ENCODE peak calls at places on chromosomes 2 and 18, in seven cellular contexts. M, U, W, K, D, G and V are unnamed samples.

GRCh38 chr2:37156857-37157714 is at the start of gene EIF2AK2:
- DNase-seq in M (peak), W (peak), K (peak), D (peak), G (peak), U (peak), V (peak)

GRCh38 chr2:212721026-212721451 is 182.4 kb upstream of the ERBB4 start:
- DNase-seq in D (no peak), W (no peak), M (no peak), K (no peak), G (no peak), U (no peak), V (peak)

GRCh38 chr2:38375711-38376345 is 1.2 kb downstream of the ATL2 start:
- DNase-seq in W (no peak), G (peak), U (peak), K (no peak), D (peak), M (peak), V (no peak)

GRCh38 chr18:21100678-21101077 is 10.9 kb downstream of the ROCK1 start:
- DNase-seq in M (peak), D (no peak), G (no peak), U (no peak), K (no peak), W (no peak), V (no peak)

GRCh38 chr2:10914272-10914693 is 2.5 kb downstream of the KCNF1 start:
- DNase-seq in U (no peak), K (no peak), M (no peak), W (no peak), D (no peak), G (peak), V (peak)

GRCh38 chr2:10733584-10733958 is 12.1 kb downstream of the ATP6V1C2 start:
- DNase-seq in D (no peak), G (no peak), K (no peak), M (no peak), W (no peak), U (peak), V (no peak)

GRCh38 chr2:119137502-119137901 is 21.0 kb downstream of the C1QL2 start:
- DNase-seq in G (peak), W (no peak), D (no peak), K (no peak), U (no peak), M (peak), V (peak)

GRCh38 chr2:70995227-70995729 is 605 bp upstream of the TEX261 start:
- DNase-seq in G (peak), M (peak), D (peak), K (no peak), W (no peak), U (peak), V (no peak)

GRCh38 chr2:11701831-11702301 is 31.9 kb upstream of the NTSR2 start:
- DNase-seq in U (peak), K (peak), M (no peak), G (no peak), D (no peak), W (no peak), V (no peak)

GRCh38 chr2:19351914-19352697 is 6.3 kb downstream of the OSR1 start:
- DNase-seq in U (no peak), G (no peak), D (no peak), K (no peak), W (no peak), M (no peak), V (peak)

GRCh38 chr2:50763776-50764175 is 268.2 kb downstream of the NRXN1 start:
- DNase-seq in U (peak), K (no peak), G (no peak), D (no peak), W (no peak), M (no peak), V (no peak)

GRCh38 chr18:35122586-35123224 is 81.5 kb downstream of the MAPRE2 start:
- DNase-seq in M (peak), K (no peak), W (no peak), G (no peak), U (no peak), D (no peak), V (no peak)

GRCh38 chr2:212919238-212919637 is 232.2 kb downstream of the IKZF2 start:
- DNase-seq in U (no peak), W (no peak), K (no peak), D (no peak), G (no peak), M (peak), V (no peak)

GRCh38 chr18:70024088-70024487 is 76.4 kb upstream of the CD226 start:
- DNase-seq in D (no peak), K (no peak), W (no peak), M (no peak), G (no peak), U (no peak), V (no peak)

GRCh38 chr2:38462121-38462634 is 85.1 kb upstream of the ATL2 start:
- DNase-seq in W (peak), K (peak), U (peak), G (no peak), M (peak), D (peak), V (no peak)

GRCh38 chr2:15973446-15974202 is 33.3 kb downstream of the MYCN start:
- DNase-seq in U (no peak), G (no peak), W (no peak), D (no peak), M (no peak), K (no peak), V (no peak)

GRCh38 chr2:38889045-38889444 is 630 bp upstream of the ARHGEF33 start:
- DNase-seq in W (no peak), D (no peak), G (no peak), K (no peak), U (no peak), M (no peak), V (no peak)

GRCh38 chr2:237487496-237487895 is 445 bp downstream of the MLPH start:
- DNase-seq in D (no peak), G (no peak), K (no peak), W (no peak), U (no peak), M (no peak), V (no peak)

GRCh38 chr2:21253311-21254027 is 129.7 kb downstream of the TDRD15 start:
- DNase-seq in D (no peak), G (no peak), K (no peak), M (no peak), W (no peak), U (no peak), V (no peak)

GRCh38 chr2:10276481-10277292 is 26.0 kb upstream of the HPCAL1 start:
- DNase-seq in W (no peak), U (no peak), M (no peak), G (peak), K (no peak), D (no peak), V (no peak)

GRCh38 chr2:127003028-127003800 is 103.7 kb downstream of the BIN1 start:
- DNase-seq in W (no peak), D (no peak), K (no peak), G (no peak), U (no peak), M (no peak), V (no peak)

GRCh38 chr18:61860302-61860701 is 32.5 kb downstream of the RNF152 start:
- DNase-seq in M (no peak), K (peak), D (no peak), W (no peak), G (no peak), U (peak), V (no peak)

GRCh38 chr2:126389446-126389845 is 266.5 kb upstream of the GYPC start:
- DNase-seq in M (no peak), D (no peak), W (no peak), K (no peak), G (no peak), U (no peak), V (no peak)

GRCh38 chr2:216829533-216829932 is 30.3 kb downstream of the TNP1 start:
- DNase-seq in G (no peak), K (peak), U (peak), D (peak), M (peak), W (no peak), V (no peak)

GRCh38 chr2:48482774-48483173 is 47.2 kb upstream of the STON1 start:
- DNase-seq in W (no peak), U (no peak), K (no peak), D (no peak), G (no peak), M (peak), V (no peak)

GRCh38 chr2:226366920-226367319 is 432.7 kb downstream of the IRS1 start:
- DNase-seq in U (no peak), D (no peak), G (no peak), K (no peak), W (no peak), M (no peak), V (no peak)

GRCh38 chr18:58047556-58047882 is 3.5 kb downstream of the NEDD4L start:
- DNase-seq in G (no peak), U (no peak), K (no peak), W (no peak), M (no peak), D (no peak), V (no peak)

GRCh38 chr2:166184789-166185188 is 57.0 kb upstream of the SCN1A start:
- DNase-seq in M (peak), U (peak), D (no peak), K (peak), G (no peak), W (no peak), V (no peak)

GRCh38 chr2:166179201-166179600 is 51.4 kb upstream of the SCN1A start:
- DNase-seq in W (no peak), G (no peak), U (peak), M (no peak), D (no peak), K (peak), V (no peak)

GRCh38 chr2:166181813-166182154 is 54.0 kb upstream of the SCN1A start:
- DNase-seq in W (no peak), D (no peak), G (no peak), M (no peak), U (no peak), K (no peak), V (no peak)

DNA sequence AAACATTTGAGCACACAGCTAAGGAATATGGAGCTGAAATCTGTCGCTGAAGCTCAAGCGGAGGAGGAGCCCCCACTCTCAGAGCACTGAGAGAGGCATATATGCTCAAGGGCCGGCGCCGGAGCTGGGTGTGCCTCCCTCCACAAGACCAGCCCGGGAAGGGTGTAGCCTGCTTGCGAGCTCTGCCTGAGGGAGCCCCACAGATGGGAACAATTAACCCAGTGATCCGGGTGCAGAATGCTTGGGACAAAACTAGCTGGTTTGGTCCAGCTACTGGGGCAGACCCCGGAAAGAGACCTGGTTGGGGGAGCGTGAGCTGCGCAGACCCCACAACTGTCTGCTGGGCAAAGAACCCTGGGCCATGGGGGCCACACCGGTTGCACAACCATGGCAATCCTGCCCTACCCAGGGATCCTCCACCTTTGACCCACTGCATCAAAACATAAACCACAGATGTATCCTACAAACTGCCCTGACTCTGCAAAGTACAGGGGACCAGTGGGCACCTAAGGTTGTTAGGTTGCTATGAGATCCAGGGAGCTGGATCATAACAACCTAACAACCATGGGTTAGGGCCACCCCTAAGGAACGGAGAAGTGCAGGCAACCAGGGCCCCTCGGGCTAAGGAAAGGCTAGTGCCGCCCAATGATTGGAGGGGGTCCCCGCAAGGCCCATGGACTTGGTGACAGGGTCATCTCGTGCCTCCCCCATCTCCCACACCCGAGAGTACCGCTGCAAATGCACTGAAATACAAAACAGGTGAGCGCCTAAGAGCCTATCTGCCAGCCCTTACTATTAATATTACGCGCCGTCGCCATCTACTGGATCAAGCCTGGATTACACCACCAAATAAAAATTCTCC is 53.4 kb upstream of the SCN1A start:
- DNase-seq in D (peak), K (peak), W (peak), G (peak), U (peak), M (peak), V (peak)
- TF ChIP-seq CTCF in D (peak), K (peak), W (peak), G (peak), U (peak), M (peak), V (peak)

DNA sequence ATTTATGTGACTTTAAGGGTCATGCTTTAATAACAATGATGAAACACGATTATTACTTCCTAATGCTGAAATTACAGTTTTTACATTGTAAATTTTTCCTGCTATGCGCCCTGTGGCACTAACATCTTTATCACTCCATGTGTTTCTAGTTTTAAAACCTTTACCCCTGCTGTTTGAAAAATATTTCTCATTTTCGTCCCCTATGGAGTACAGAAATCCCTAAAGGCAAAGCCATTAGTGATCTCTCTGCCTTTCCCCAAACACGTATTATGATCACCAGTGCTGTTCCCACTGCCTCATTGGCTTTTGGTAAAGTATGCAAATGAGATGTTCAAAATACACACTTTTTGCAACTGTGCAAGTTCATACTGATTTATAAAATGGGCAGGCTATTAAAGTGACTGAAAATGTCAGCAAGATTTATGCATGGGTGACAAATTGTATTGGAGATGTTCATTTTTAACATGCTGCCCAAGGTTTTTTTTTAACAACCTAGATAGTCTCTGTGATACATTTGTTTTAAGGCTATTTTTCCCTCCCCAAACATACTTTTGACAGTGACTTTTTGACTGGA is 1468.2 kb upstream of the ACVR2A start:
- DNase-seq in M (no peak), K (no peak), W (no peak), D (no peak), U (no peak), G (no peak), V (no peak)
- TF ChIP-seq CTCF in M (no peak), K (no peak), W (no peak), D (no peak), U (no peak), G (no peak), V (no peak)

GRCh38 chr2:207296265-207296948 is 130.7 kb upstream of the KLF7 start:
- DNase-seq in U (peak), D (no peak), K (no peak), M (no peak), W (no peak), G (no peak), V (no peak)

GRCh38 chr2:207288628-207289027 is 122.9 kb upstream of the KLF7 start:
- DNase-seq in W (no peak), M (peak), K (no peak), D (no peak), U (no peak), G (no peak), V (no peak)

GRCh38 chr2:207289295-207290018 is 123.7 kb upstream of the KLF7 start:
- DNase-seq in G (no peak), K (no peak), U (no peak), W (no peak), M (peak), D (no peak), V (no peak)

GRCh38 chr2:207290833-207291232 is 125.1 kb upstream of the KLF7 start:
- DNase-seq in U (no peak), M (no peak), W (no peak), D (no peak), G (no peak), K (no peak), V (no peak)

DNA sequence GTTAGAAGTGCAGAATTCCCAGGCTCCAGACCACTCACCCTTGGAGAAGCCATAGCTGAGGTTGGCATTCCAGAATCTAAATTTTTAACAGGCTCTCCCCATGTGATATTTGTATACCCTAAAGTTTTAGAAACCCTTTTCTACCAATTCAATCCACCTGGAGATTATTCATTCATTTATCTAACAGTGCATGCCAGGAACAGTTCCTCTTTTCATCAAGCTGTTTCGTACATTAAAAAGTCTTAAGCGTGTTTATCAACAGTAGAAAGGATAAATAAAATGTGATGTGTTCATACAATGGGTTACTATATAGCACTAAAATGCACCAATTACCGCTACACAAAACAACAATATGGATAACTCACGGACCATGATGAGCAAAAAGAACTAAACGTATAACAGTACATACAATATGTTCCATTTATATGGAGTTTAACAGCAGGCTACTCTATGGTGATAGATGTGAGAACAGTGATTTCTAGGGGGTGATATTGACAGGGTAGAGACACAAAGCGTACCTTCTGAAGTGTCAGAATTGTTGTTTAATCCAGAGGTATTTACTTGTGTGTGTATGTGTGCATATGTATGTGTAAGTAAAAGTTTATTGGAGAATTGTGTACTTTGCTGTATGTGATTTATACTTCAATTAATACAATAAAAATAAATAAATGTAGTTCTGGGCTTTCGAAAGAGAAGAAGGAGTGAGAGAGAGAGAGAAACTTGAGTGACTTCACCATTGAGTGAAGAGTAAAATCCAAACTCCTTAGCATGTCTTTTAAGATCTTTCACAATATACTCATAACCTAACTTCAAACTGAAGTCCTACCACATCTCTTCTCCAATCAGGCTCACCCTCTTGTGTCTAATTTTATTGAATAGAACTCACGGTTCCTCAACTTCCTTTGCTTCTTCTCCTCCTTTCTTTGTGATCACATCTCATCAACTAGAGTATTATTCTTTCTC is 125.8 kb upstream of the KLF7 start:
- DNase-seq in M (no peak), D (no peak), G (no peak), K (no peak), U (no peak), W (no peak), V (no peak)
- TF ChIP-seq CTCF in M (no peak), D (no peak), G (no peak), K (no peak), U (no peak), W (no peak), V (no peak)

DNA sequence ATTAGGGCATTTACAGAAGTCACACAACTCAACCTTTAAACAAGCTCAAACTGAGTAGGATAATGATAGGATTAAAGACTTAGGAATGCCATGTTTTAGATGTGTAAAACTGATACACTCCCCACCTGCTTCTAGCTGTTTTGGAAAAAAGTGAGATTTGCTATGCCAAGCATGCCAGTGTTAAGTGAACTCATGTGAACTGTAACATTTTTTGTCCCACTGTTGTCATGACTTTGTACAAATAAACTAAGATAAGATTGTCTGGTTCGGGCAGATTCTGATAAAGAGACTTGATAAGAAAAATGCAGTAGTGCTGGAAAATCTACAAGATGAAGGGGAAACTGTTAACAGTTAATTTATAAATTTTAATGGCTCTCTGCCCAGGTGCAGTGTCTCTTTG is 66.5 kb downstream of the GLS start:
- DNase-seq in K (peak), D (no peak), W (no peak), M (no peak), U (peak), G (no peak), V (no peak)
- TF ChIP-seq CTCF in K (no peak), D (no peak), W (no peak), M (no peak), U (no peak), G (no peak), V (no peak)

GRCh38 chr2:121005512-121005911 is 269.8 kb downstream of the GLI2 start:
- DNase-seq in U (no peak), K (no peak), M (no peak), D (no peak), W (no peak), G (no peak), V (no peak)

GRCh38 chr2:121010998-121011397 is 274.0 kb downstream of the TFCP2L1 start:
- DNase-seq in U (no peak), K (no peak), W (no peak), D (no peak), M (no peak), G (no peak), V (no peak)

GRCh38 chr2:121007490-121007853 is 271.8 kb downstream of the GLI2 start:
- DNase-seq in M (no peak), G (no peak), U (no peak), W (no peak), K (no peak), D (no peak), V (no peak)

GRCh38 chr2:121006783-121007489 is 271.3 kb downstream of the GLI2 start:
- DNase-seq in M (no peak), G (no peak), D (no peak), W (no peak), U (no peak), K (no peak), V (peak)

DNA sequence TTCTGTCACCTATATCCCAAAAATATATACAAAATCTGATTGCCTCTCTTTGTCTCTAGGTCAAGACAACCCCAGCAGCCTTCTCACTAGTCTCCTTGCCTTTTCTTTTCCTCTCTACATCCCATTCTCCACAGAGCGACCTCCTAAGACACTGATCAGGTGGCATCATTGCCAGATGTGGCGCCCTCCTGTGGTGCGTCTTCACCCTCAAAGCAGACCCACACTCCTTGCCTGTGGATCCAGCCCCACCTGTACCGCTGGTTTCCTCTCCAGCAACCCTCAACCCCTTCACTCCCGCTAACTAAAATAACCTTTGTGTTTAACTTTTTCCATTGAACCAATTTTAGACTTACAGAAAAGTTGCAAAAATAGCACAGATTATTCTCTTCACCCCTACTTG is 273.3 kb downstream of the GLI2 start:
- DNase-seq in D (no peak), K (peak), M (peak), W (no peak), G (no peak), U (no peak), V (no peak)
- TF ChIP-seq CTCF in D (peak), K (peak), M (peak), W (peak), G (peak), U (peak), V (peak)